ENCODE peak calls at places on chromosomes 1 and 21, in seven cellular contexts. One of them, this sample, is unnamed.

GRCh38 chr1:70314706-70315304 is 39.7 kb downstream of the ANKRD13C start:
- DNase-seq in activated T-cell treated with anti-CD3 and anti-CD28 coated beads for 24 hours: no peak
- DNase-seq in stimulated activated CD4-positive, alpha-beta T cell treated with anti-CD3 and anti-CD28 coated beads, Interleukin-1b, Interleukin-23, amount 100 ng/mL, for 1 hour: no peak
- DNase-seq in NAMALWA: peak; percentile 7
- DNase-seq in endothelial cell: no peak
- DNase-seq in breast epithelium: no peak
- DNase-seq in T-cell: no peak
- DNase-seq in this sample: no peak

GRCh38 chr21:33401617-33401967 is 1.6 kb upstream of the IFNGR2 start:
- DNase-seq in activated T-cell treated with anti-CD3 and anti-CD28 coated beads for 24 hours: no peak
- DNase-seq in stimulated activated CD4-positive, alpha-beta T cell treated with anti-CD3 and anti-CD28 coated beads, Interleukin-1b, Interleukin-23, amount 100 ng/mL, for 1 hour: no peak
- DNase-seq in NAMALWA: no peak
- DNase-seq in endothelial cell: no peak
- DNase-seq in breast epithelium: peak; percentile 59
- DNase-seq in T-cell: no peak
- DNase-seq in this sample: no peak

GRCh38 chr1:172499636-172500141 is 33.3 kb upstream of the SUCO start:
- DNase-seq in activated T-cell treated with anti-CD3 and anti-CD28 coated beads for 24 hours: no peak
- DNase-seq in stimulated activated CD4-positive, alpha-beta T cell treated with anti-CD3 and anti-CD28 coated beads, Interleukin-1b, Interleukin-23, amount 100 ng/mL, for 1 hour: no peak
- DNase-seq in NAMALWA: no peak
- DNase-seq in endothelial cell: no peak
- DNase-seq in breast epithelium: no peak
- DNase-seq in T-cell: no peak
- DNase-seq in this sample: no peak

GRCh38 chr1:160370561-160371345 is 3.9 kb downstream of the NHLH1 start:
- DNase-seq in activated T-cell treated with anti-CD3 and anti-CD28 coated beads for 24 hours: no peak
- DNase-seq in stimulated activated CD4-positive, alpha-beta T cell treated with anti-CD3 and anti-CD28 coated beads, Interleukin-1b, Interleukin-23, amount 100 ng/mL, for 1 hour: no peak
- DNase-seq in NAMALWA: no peak
- DNase-seq in endothelial cell: no peak
- DNase-seq in breast epithelium: no peak
- DNase-seq in T-cell: no peak
- DNase-seq in this sample: no peak

GRCh38 chr1:85374160-85374559 is 90.8 kb downstream of the DDAH1 start:
- DNase-seq in activated T-cell treated with anti-CD3 and anti-CD28 coated beads for 24 hours: no peak
- DNase-seq in stimulated activated CD4-positive, alpha-beta T cell treated with anti-CD3 and anti-CD28 coated beads, Interleukin-1b, Interleukin-23, amount 100 ng/mL, for 1 hour: no peak
- DNase-seq in NAMALWA: no peak
- DNase-seq in endothelial cell: no peak
- DNase-seq in breast epithelium: no peak
- DNase-seq in T-cell: no peak
- DNase-seq in this sample: no peak

GRCh38 chr1:114173704-114174103 is 20.0 kb upstream of the SYT6 start:
- DNase-seq in activated T-cell treated with anti-CD3 and anti-CD28 coated beads for 24 hours: no peak
- DNase-seq in stimulated activated CD4-positive, alpha-beta T cell treated with anti-CD3 and anti-CD28 coated beads, Interleukin-1b, Interleukin-23, amount 100 ng/mL, for 1 hour: no peak
- DNase-seq in NAMALWA: no peak
- DNase-seq in endothelial cell: no peak
- DNase-seq in breast epithelium: no peak
- DNase-seq in T-cell: no peak
- DNase-seq in this sample: no peak

GRCh38 chr1:199690520-199690919 is 337.0 kb upstream of the NR5A2 start:
- DNase-seq in activated T-cell treated with anti-CD3 and anti-CD28 coated beads for 24 hours: no peak
- DNase-seq in stimulated activated CD4-positive, alpha-beta T cell treated with anti-CD3 and anti-CD28 coated beads, Interleukin-1b, Interleukin-23, amount 100 ng/mL, for 1 hour: no peak
- DNase-seq in NAMALWA: no peak
- DNase-seq in endothelial cell: no peak
- DNase-seq in breast epithelium: no peak
- DNase-seq in T-cell: no peak
- DNase-seq in this sample: no peak

GRCh38 chr21:31299291-31300147 is 44.5 kb downstream of the TIAM1 start:
- DNase-seq in activated T-cell treated with anti-CD3 and anti-CD28 coated beads for 24 hours: no peak
- DNase-seq in stimulated activated CD4-positive, alpha-beta T cell treated with anti-CD3 and anti-CD28 coated beads, Interleukin-1b, Interleukin-23, amount 100 ng/mL, for 1 hour: no peak
- DNase-seq in NAMALWA: no peak
- DNase-seq in endothelial cell: no peak
- DNase-seq in breast epithelium: no peak
- DNase-seq in T-cell: no peak
- DNase-seq in this sample: no peak

GRCh38 chr1:17633654-17634053 is 94.2 kb downstream of the ARHGEF10L start:
- DNase-seq in activated T-cell treated with anti-CD3 and anti-CD28 coated beads for 24 hours: no peak
- DNase-seq in stimulated activated CD4-positive, alpha-beta T cell treated with anti-CD3 and anti-CD28 coated beads, Interleukin-1b, Interleukin-23, amount 100 ng/mL, for 1 hour: no peak
- DNase-seq in NAMALWA: no peak
- DNase-seq in endothelial cell: no peak
- DNase-seq in breast epithelium: no peak
- DNase-seq in T-cell: no peak
- DNase-seq in this sample: no peak

GRCh38 chr1:208344202-208344601 is 100.0 kb upstream of the PLXNA2 start:
- DNase-seq in activated T-cell treated with anti-CD3 and anti-CD28 coated beads for 24 hours: no peak
- DNase-seq in stimulated activated CD4-positive, alpha-beta T cell treated with anti-CD3 and anti-CD28 coated beads, Interleukin-1b, Interleukin-23, amount 100 ng/mL, for 1 hour: no peak
- DNase-seq in NAMALWA: no peak
- DNase-seq in endothelial cell: no peak
- DNase-seq in breast epithelium: no peak
- DNase-seq in T-cell: no peak
- DNase-seq in this sample: no peak

GRCh38 chr1:18232052-18232451 is 124.5 kb downstream of the IGSF21 start:
- DNase-seq in activated T-cell treated with anti-CD3 and anti-CD28 coated beads for 24 hours: no peak
- DNase-seq in stimulated activated CD4-positive, alpha-beta T cell treated with anti-CD3 and anti-CD28 coated beads, Interleukin-1b, Interleukin-23, amount 100 ng/mL, for 1 hour: no peak
- DNase-seq in NAMALWA: peak; percentile 19
- DNase-seq in endothelial cell: no peak
- DNase-seq in breast epithelium: no peak
- DNase-seq in T-cell: no peak
- DNase-seq in this sample: no peak

GRCh38 chr1:235841938-235842545 is 24.7 kb downstream of the LYST start:
- DNase-seq in activated T-cell treated with anti-CD3 and anti-CD28 coated beads for 24 hours: no peak
- DNase-seq in stimulated activated CD4-positive, alpha-beta T cell treated with anti-CD3 and anti-CD28 coated beads, Interleukin-1b, Interleukin-23, amount 100 ng/mL, for 1 hour: no peak
- DNase-seq in NAMALWA: peak; percentile 49
- DNase-seq in endothelial cell: no peak
- DNase-seq in breast epithelium: no peak
- DNase-seq in T-cell: no peak
- DNase-seq in this sample: no peak

GRCh38 chr1:92877792-92878191 is 46.0 kb downstream of the RPL5 start:
- DNase-seq in activated T-cell treated with anti-CD3 and anti-CD28 coated beads for 24 hours: no peak
- DNase-seq in stimulated activated CD4-positive, alpha-beta T cell treated with anti-CD3 and anti-CD28 coated beads, Interleukin-1b, Interleukin-23, amount 100 ng/mL, for 1 hour: no peak
- DNase-seq in NAMALWA: no peak
- DNase-seq in endothelial cell: no peak
- DNase-seq in breast epithelium: no peak
- DNase-seq in T-cell: no peak
- DNase-seq in this sample: no peak

GRCh38 chr1:77382361-77382760 is 100.5 kb downstream of the AK5 start:
- DNase-seq in activated T-cell treated with anti-CD3 and anti-CD28 coated beads for 24 hours: no peak
- DNase-seq in stimulated activated CD4-positive, alpha-beta T cell treated with anti-CD3 and anti-CD28 coated beads, Interleukin-1b, Interleukin-23, amount 100 ng/mL, for 1 hour: no peak
- DNase-seq in NAMALWA: no peak
- DNase-seq in endothelial cell: no peak
- DNase-seq in breast epithelium: no peak
- DNase-seq in T-cell: no peak
- DNase-seq in this sample: no peak

GRCh38 chr21:45873866-45874265 is 107.7 kb upstream of the COL6A1 start:
- DNase-seq in activated T-cell treated with anti-CD3 and anti-CD28 coated beads for 24 hours: no peak
- DNase-seq in stimulated activated CD4-positive, alpha-beta T cell treated with anti-CD3 and anti-CD28 coated beads, Interleukin-1b, Interleukin-23, amount 100 ng/mL, for 1 hour: no peak
- DNase-seq in NAMALWA: no peak
- DNase-seq in endothelial cell: no peak
- DNase-seq in breast epithelium: no peak
- DNase-seq in T-cell: no peak
- DNase-seq in this sample: no peak

GRCh38 chr1:213669964-213670691 is 317.6 kb upstream of the PROX1 start:
- DNase-seq in activated T-cell treated with anti-CD3 and anti-CD28 coated beads for 24 hours: no peak
- DNase-seq in stimulated activated CD4-positive, alpha-beta T cell treated with anti-CD3 and anti-CD28 coated beads, Interleukin-1b, Interleukin-23, amount 100 ng/mL, for 1 hour: peak; percentile 5
- DNase-seq in NAMALWA: no peak
- DNase-seq in endothelial cell: no peak
- DNase-seq in breast epithelium: no peak
- DNase-seq in T-cell: peak; percentile 37
- DNase-seq in this sample: peak; percentile 86

GRCh38 chr1:2499986-2500596 is 24.0 kb downstream of the PLCH2 start:
- DNase-seq in activated T-cell treated with anti-CD3 and anti-CD28 coated beads for 24 hours: no peak
- DNase-seq in stimulated activated CD4-positive, alpha-beta T cell treated with anti-CD3 and anti-CD28 coated beads, Interleukin-1b, Interleukin-23, amount 100 ng/mL, for 1 hour: no peak
- DNase-seq in NAMALWA: peak; percentile 64
- DNase-seq in endothelial cell: no peak
- DNase-seq in breast epithelium: no peak
- DNase-seq in T-cell: no peak
- DNase-seq in this sample: no peak

GRCh38 chr1:119188926-119189325 is 48.5 kb upstream of the WARS2 start:
- DNase-seq in activated T-cell treated with anti-CD3 and anti-CD28 coated beads for 24 hours: no peak
- DNase-seq in stimulated activated CD4-positive, alpha-beta T cell treated with anti-CD3 and anti-CD28 coated beads, Interleukin-1b, Interleukin-23, amount 100 ng/mL, for 1 hour: no peak
- DNase-seq in NAMALWA: no peak
- DNase-seq in endothelial cell: no peak
- DNase-seq in breast epithelium: no peak
- DNase-seq in T-cell: no peak
- DNase-seq in this sample: no peak

GRCh38 chr1:119330062-119330939 is 38.3 kb upstream of the HAO2 start:
- DNase-seq in activated T-cell treated with anti-CD3 and anti-CD28 coated beads for 24 hours: no peak
- DNase-seq in stimulated activated CD4-positive, alpha-beta T cell treated with anti-CD3 and anti-CD28 coated beads, Interleukin-1b, Interleukin-23, amount 100 ng/mL, for 1 hour: no peak
- DNase-seq in NAMALWA: no peak
- DNase-seq in endothelial cell: no peak
- DNase-seq in breast epithelium: no peak
- DNase-seq in T-cell: no peak
- DNase-seq in this sample: no peak

GRCh38 chr21:34836103-34836932 is 167.5 kb downstream of the CLIC6 start:
- DNase-seq in activated T-cell treated with anti-CD3 and anti-CD28 coated beads for 24 hours: peak; percentile 28
- DNase-seq in stimulated activated CD4-positive, alpha-beta T cell treated with anti-CD3 and anti-CD28 coated beads, Interleukin-1b, Interleukin-23, amount 100 ng/mL, for 1 hour: no peak
- DNase-seq in NAMALWA: no peak
- DNase-seq in endothelial cell: no peak
- DNase-seq in breast epithelium: no peak
- DNase-seq in T-cell: no peak
- DNase-seq in this sample: no peak

GRCh38 chr21:38853421-38853919 is 47.7 kb downstream of the ETS2 start:
- DNase-seq in activated T-cell treated with anti-CD3 and anti-CD28 coated beads for 24 hours: no peak
- DNase-seq in stimulated activated CD4-positive, alpha-beta T cell treated with anti-CD3 and anti-CD28 coated beads, Interleukin-1b, Interleukin-23, amount 100 ng/mL, for 1 hour: no peak
- DNase-seq in NAMALWA: peak; percentile 91
- DNase-seq in endothelial cell: no peak
- DNase-seq in breast epithelium: no peak
- DNase-seq in T-cell: no peak
- DNase-seq in this sample: no peak

GRCh38 chr1:29629814-29630516 is 393.6 kb downstream of the PTPRU start:
- DNase-seq in activated T-cell treated with anti-CD3 and anti-CD28 coated beads for 24 hours: no peak
- DNase-seq in stimulated activated CD4-positive, alpha-beta T cell treated with anti-CD3 and anti-CD28 coated beads, Interleukin-1b, Interleukin-23, amount 100 ng/mL, for 1 hour: no peak
- DNase-seq in NAMALWA: no peak
- DNase-seq in endothelial cell: no peak
- DNase-seq in breast epithelium: no peak
- DNase-seq in T-cell: no peak
- DNase-seq in this sample: no peak

GRCh38 chr1:227604446-227604845 is 41.1 kb downstream of the ZNF678 start:
- DNase-seq in activated T-cell treated with anti-CD3 and anti-CD28 coated beads for 24 hours: no peak
- DNase-seq in stimulated activated CD4-positive, alpha-beta T cell treated with anti-CD3 and anti-CD28 coated beads, Interleukin-1b, Interleukin-23, amount 100 ng/mL, for 1 hour: no peak
- DNase-seq in NAMALWA: no peak
- DNase-seq in endothelial cell: no peak
- DNase-seq in breast epithelium: no peak
- DNase-seq in T-cell: no peak
- DNase-seq in this sample: no peak

GRCh38 chr1:83033682-83034081 is 965.2 kb downstream of the TTLL7 start:
- DNase-seq in activated T-cell treated with anti-CD3 and anti-CD28 coated beads for 24 hours: no peak
- DNase-seq in stimulated activated CD4-positive, alpha-beta T cell treated with anti-CD3 and anti-CD28 coated beads, Interleukin-1b, Interleukin-23, amount 100 ng/mL, for 1 hour: no peak
- DNase-seq in NAMALWA: no peak
- DNase-seq in endothelial cell: no peak
- DNase-seq in breast epithelium: no peak
- DNase-seq in T-cell: no peak
- DNase-seq in this sample: no peak

GRCh38 chr1:24770891-24771290 is 25.6 kb downstream of the CLIC4 start:
- DNase-seq in activated T-cell treated with anti-CD3 and anti-CD28 coated beads for 24 hours: no peak
- DNase-seq in stimulated activated CD4-positive, alpha-beta T cell treated with anti-CD3 and anti-CD28 coated beads, Interleukin-1b, Interleukin-23, amount 100 ng/mL, for 1 hour: no peak
- DNase-seq in NAMALWA: no peak
- DNase-seq in endothelial cell: no peak
- DNase-seq in breast epithelium: no peak
- DNase-seq in T-cell: no peak
- DNase-seq in this sample: no peak

GRCh38 chr1:116521186-116521585 is 49.6 kb downstream of the CD58 start:
- DNase-seq in activated T-cell treated with anti-CD3 and anti-CD28 coated beads for 24 hours: no peak
- DNase-seq in stimulated activated CD4-positive, alpha-beta T cell treated with anti-CD3 and anti-CD28 coated beads, Interleukin-1b, Interleukin-23, amount 100 ng/mL, for 1 hour: no peak
- DNase-seq in NAMALWA: no peak
- DNase-seq in endothelial cell: no peak
- DNase-seq in breast epithelium: no peak
- DNase-seq in T-cell: no peak
- DNase-seq in this sample: no peak

GRCh38 chr1:18927654-18928272 is 25.4 kb upstream of the ALDH4A1 start:
- DNase-seq in activated T-cell treated with anti-CD3 and anti-CD28 coated beads for 24 hours: peak; percentile 50
- DNase-seq in stimulated activated CD4-positive, alpha-beta T cell treated with anti-CD3 and anti-CD28 coated beads, Interleukin-1b, Interleukin-23, amount 100 ng/mL, for 1 hour: no peak
- DNase-seq in NAMALWA: peak; percentile 27
- DNase-seq in endothelial cell: no peak
- DNase-seq in breast epithelium: no peak
- DNase-seq in T-cell: no peak
- DNase-seq in this sample: no peak

GRCh38 chr21:45539796-45540600 is 2.2 kb downstream of the SLC19A1 start:
- DNase-seq in activated T-cell treated with anti-CD3 and anti-CD28 coated beads for 24 hours: no peak
- DNase-seq in stimulated activated CD4-positive, alpha-beta T cell treated with anti-CD3 and anti-CD28 coated beads, Interleukin-1b, Interleukin-23, amount 100 ng/mL, for 1 hour: no peak
- DNase-seq in NAMALWA: no peak
- DNase-seq in endothelial cell: peak; percentile 2
- DNase-seq in breast epithelium: peak; percentile 51
- DNase-seq in T-cell: no peak
- DNase-seq in this sample: no peak